ENCODE peak calls at places on chromosomes 12 and 14, in six cellular contexts. Q is AML-193, V is progenitor cell of endocrine pancreas, F is NCI-H524, M is AG08396, H is sigmoid colon. R is an unnamed sample.
A peak's percentile ranks its signal among the peaks of the same experiment; 100 is the strongest.

GRCh38 chr14:68740798-68741480 is 51.9 kb downstream of the ZFP36L1 start:
- DNase-seq in Q (no peak), V (no peak), F (no peak), M (no peak), H (no peak), R (no peak)

GRCh38 chr12:41701943-41702601 is 442.6 kb downstream of the GXYLT1 start:
- DNase-seq in Q (no peak), V (no peak), F (no peak), M (no peak), H (no peak), R (no peak)

GRCh38 chr12:57086951-57087688 is 1.8 kb upstream of the NAB2 start:
- DNase-seq in Q (peak; percentile 52), V (peak; percentile 37), F (peak; percentile 80), M (peak; percentile 85), H (peak; percentile 98), R (no peak)

GRCh38 chr12:46445093-46445492 is 72.5 kb upstream of the SLC38A2 start:
- DNase-seq in Q (no peak), V (no peak), F (no peak), M (no peak), H (no peak), R (no peak)

GRCh38 chr12:71639341-71639760 is 24.3 kb downstream of the ZFC3H1 start:
- DNase-seq in Q (no peak), V (no peak), F (no peak), M (no peak), H (no peak), R (no peak)

GRCh38 chr12:102419094-102419764 is 61.1 kb downstream of the IGF1 start:
- DNase-seq in Q (no peak), V (no peak), F (no peak), M (no peak), H (no peak), R (no peak)

GRCh38 chr14:57061009-57061711 is 207.5 kb downstream of the EXOC5 start:
- DNase-seq in Q (no peak), V (no peak), F (no peak), M (no peak), H (no peak), R (no peak)

GRCh38 chr12:133235401-133236112 is at the start of gene ANHX:
- DNase-seq in Q (no peak), V (no peak), F (no peak), M (no peak), H (no peak), R (no peak)

GRCh38 chr14:90483551-90483950 is 86.7 kb downstream of the CALM1 start:
- DNase-seq in Q (no peak), V (no peak), F (no peak), M (no peak), H (no peak), R (peak; percentile 54)

GRCh38 chr14:49505026-49505766 is 81.0 kb downstream of the RPS29 start:
- DNase-seq in Q (no peak), V (no peak), F (no peak), M (no peak), H (no peak), R (no peak)

GRCh38 chr12:11130999-11131398 is 3.4 kb downstream of the TAS2R30 start:
- DNase-seq in Q (no peak), V (no peak), F (no peak), M (no peak), H (no peak), R (no peak)

GRCh38 chr14:68975667-68976066 is 3.4 kb downstream of the ACTN1 start:
- DNase-seq in Q (no peak), V (no peak), F (no peak), M (peak; percentile 62), H (peak; percentile 89), R (no peak)

GRCh38 chr14:101020971-101021370 is 117.4 kb upstream of the RTL1 start:
- DNase-seq in Q (no peak), V (peak; percentile 1), F (no peak), M (no peak), H (peak; percentile 50), R (no peak)

GRCh38 chr12:121823101-121823726 is 19.4 kb downstream of the SETD1B start:
- DNase-seq in Q (no peak), V (no peak), F (no peak), M (no peak), H (peak; percentile 64), R (no peak)

GRCh38 chr12:6778212-6778570 is 5.9 kb downstream of the LAG3 start:
- DNase-seq in Q (no peak), V (no peak), F (no peak), M (peak; percentile 51), H (peak; percentile 91), R (no peak)

GRCh38 chr14:92493492-92493891 is 20.1 kb upstream of the RIN3 start:
- DNase-seq in Q (no peak), V (no peak), F (no peak), M (no peak), H (no peak), R (no peak)

GRCh38 chr14:33475623-33476022 is 475.3 kb downstream of the EGLN3 start:
- DNase-seq in Q (peak; percentile 3), V (peak; percentile 44), F (peak; percentile 62), M (no peak), H (no peak), R (peak; percentile 50)

GRCh38 chr12:15152456-15152855 is 68.8 kb downstream of the RERG start:
- DNase-seq in Q (no peak), V (no peak), F (peak; percentile 2), M (no peak), H (no peak), R (no peak)

GRCh38 chr14:104388011-104388521 is 191.5 kb upstream of the C14orf180 start:
- DNase-seq in Q (no peak), V (no peak), F (no peak), M (no peak), H (peak; percentile 40), R (no peak)

GRCh38 chr12:29299613-29300012 is 81.4 kb downstream of the ERGIC2 start:
- DNase-seq in Q (no peak), V (no peak), F (no peak), M (no peak), H (no peak), R (no peak)

GRCh38 chr12:67509987-67510386 is 138.6 kb upstream of the DYRK2 start:
- DNase-seq in Q (no peak), V (no peak), F (no peak), M (no peak), H (no peak), R (no peak)